ENCODE peak calls at places on chromosomes 4 and X, in nine cellular contexts. One of them, this sample, is unnamed.

GRCh38 chrX:68286076-68286475 is 147.2 kb downstream of the OPHN1 start:
- DNase-seq in fibroblast of lung: no peak
- DNase-seq in GM23248: no peak
- DNase-seq in small intestine: no peak
- DNase-seq in pancreas: no peak
- DNase-seq in OCI-LY7: no peak
- DNase-seq in tibial nerve: no peak
- DNase-seq in stomach: no peak
- DNase-seq in CD4-positive, alpha-beta memory T cell: no peak
- DNase-seq in this sample: no peak

GRCh38 chr4:40550900-40551546 is 78.6 kb downstream of the RBM47 start:
- DNase-seq in pancreas: peak; percentile 44
- DNase-seq in fibroblast of lung: peak; percentile 59
- DNase-seq in GM23248: peak; percentile 59
- DNase-seq in stomach: peak; percentile 49
- DNase-seq in tibial nerve: no peak
- DNase-seq in CD4-positive, alpha-beta memory T cell: peak; percentile 57
- DNase-seq in OCI-LY7: peak; percentile 85
- DNase-seq in small intestine: peak; percentile 74
- DNase-seq in this sample: no peak

GRCh38 chr4:173489514-173489913 is 40.5 kb downstream of the HAND2 start:
- DNase-seq in small intestine: no peak
- DNase-seq in fibroblast of lung: peak; percentile 92
- DNase-seq in tibial nerve: no peak
- DNase-seq in OCI-LY7: no peak
- DNase-seq in GM23248: peak; percentile 59
- DNase-seq in pancreas: no peak
- DNase-seq in stomach: no peak
- DNase-seq in CD4-positive, alpha-beta memory T cell: no peak
- DNase-seq in this sample: no peak

GRCh38 chr4:26248647-26249046 is 72.2 kb upstream of the RBPJ start:
- DNase-seq in small intestine: peak; percentile 12
- DNase-seq in pancreas: no peak
- DNase-seq in GM23248: no peak
- DNase-seq in CD4-positive, alpha-beta memory T cell: no peak
- DNase-seq in stomach: no peak
- DNase-seq in fibroblast of lung: peak; percentile 93
- DNase-seq in tibial nerve: no peak
- DNase-seq in OCI-LY7: no peak
- DNase-seq in this sample: peak; percentile 97

GRCh38 chrX:118780509-118780908 is 43.1 kb upstream of the ZCCHC12 start:
- DNase-seq in fibroblast of lung: peak; percentile 23
- DNase-seq in CD4-positive, alpha-beta memory T cell: no peak
- DNase-seq in small intestine: no peak
- DNase-seq in stomach: no peak
- DNase-seq in pancreas: no peak
- DNase-seq in GM23248: peak; percentile 28
- DNase-seq in OCI-LY7: no peak
- DNase-seq in tibial nerve: no peak
- DNase-seq in this sample: no peak

GRCh38 chr4:186651624-186652023 is 72.0 kb downstream of the FAT1 start:
- DNase-seq in small intestine: no peak
- DNase-seq in GM23248: no peak
- DNase-seq in pancreas: peak; percentile 88
- DNase-seq in OCI-LY7: no peak
- DNase-seq in fibroblast of lung: peak; percentile 52
- DNase-seq in tibial nerve: peak; percentile 40
- DNase-seq in CD4-positive, alpha-beta memory T cell: no peak
- DNase-seq in stomach: peak; percentile 82
- DNase-seq in this sample: peak; percentile 87

GRCh38 chrX:29652484-29652883 is 562.9 kb upstream of the MAGEB2 start:
- DNase-seq in fibroblast of lung: peak; percentile 55
- DNase-seq in stomach: no peak
- DNase-seq in pancreas: no peak
- DNase-seq in small intestine: no peak
- DNase-seq in OCI-LY7: no peak
- DNase-seq in tibial nerve: no peak
- DNase-seq in GM23248: peak; percentile 52
- DNase-seq in CD4-positive, alpha-beta memory T cell: no peak
- DNase-seq in this sample: no peak

GRCh38 chr4:183554878-183555585 is 50.2 kb downstream of the ING2 start:
- DNase-seq in pancreas: no peak
- DNase-seq in fibroblast of lung: no peak
- DNase-seq in CD4-positive, alpha-beta memory T cell: no peak
- DNase-seq in small intestine: no peak
- DNase-seq in OCI-LY7: no peak
- DNase-seq in stomach: no peak
- DNase-seq in GM23248: no peak
- DNase-seq in tibial nerve: no peak
- DNase-seq in this sample: no peak

GRCh38 chrX:45771114-45771513 is 570.4 kb upstream of the DIPK2B start:
- DNase-seq in small intestine: peak; percentile 79
- DNase-seq in tibial nerve: no peak
- DNase-seq in GM23248: peak; percentile 91
- DNase-seq in stomach: peak; percentile 39
- DNase-seq in fibroblast of lung: peak; percentile 94
- DNase-seq in pancreas: no peak
- DNase-seq in OCI-LY7: no peak
- DNase-seq in CD4-positive, alpha-beta memory T cell: no peak
- DNase-seq in this sample: peak; percentile 15

GRCh38 chr4:3441501-3442459 is at the start of gene HGFAC:
- DNase-seq in pancreas: no peak
- DNase-seq in fibroblast of lung: no peak
- DNase-seq in OCI-LY7: no peak
- DNase-seq in tibial nerve: no peak
- DNase-seq in stomach: no peak
- DNase-seq in small intestine: no peak
- DNase-seq in GM23248: peak; percentile 27
- DNase-seq in CD4-positive, alpha-beta memory T cell: no peak
- DNase-seq in this sample: no peak

GRCh38 chr4:74549936-74550335 is 105.0 kb downstream of the AREG start:
- DNase-seq in stomach: no peak
- DNase-seq in OCI-LY7: no peak
- DNase-seq in fibroblast of lung: peak; percentile 56
- DNase-seq in pancreas: no peak
- DNase-seq in CD4-positive, alpha-beta memory T cell: no peak
- DNase-seq in tibial nerve: no peak
- DNase-seq in small intestine: no peak
- DNase-seq in GM23248: peak; percentile 68
- DNase-seq in this sample: no peak

GRCh38 chr4:152516156-152516555 is 19.7 kb downstream of the FBXW7 start:
- DNase-seq in GM23248: peak; percentile 33
- DNase-seq in CD4-positive, alpha-beta memory T cell: no peak
- DNase-seq in OCI-LY7: no peak
- DNase-seq in stomach: no peak
- DNase-seq in fibroblast of lung: no peak
- DNase-seq in small intestine: no peak
- DNase-seq in pancreas: no peak
- DNase-seq in tibial nerve: no peak
- DNase-seq in this sample: no peak

GRCh38 chr4:174217273-174218126 is 66.0 kb downstream of the FBXO8 start:
- DNase-seq in GM23248: peak; percentile 56
- DNase-seq in tibial nerve: no peak
- DNase-seq in pancreas: no peak
- DNase-seq in CD4-positive, alpha-beta memory T cell: no peak
- DNase-seq in OCI-LY7: no peak
- DNase-seq in small intestine: no peak
- DNase-seq in fibroblast of lung: peak; percentile 52
- DNase-seq in stomach: no peak
- DNase-seq in this sample: no peak

GRCh38 chr4:126038492-126039236 is 723.9 kb downstream of the FAT4 start:
- DNase-seq in GM23248: no peak
- DNase-seq in CD4-positive, alpha-beta memory T cell: no peak
- DNase-seq in fibroblast of lung: peak; percentile 29
- DNase-seq in pancreas: no peak
- DNase-seq in tibial nerve: no peak
- DNase-seq in stomach: no peak
- DNase-seq in OCI-LY7: no peak
- DNase-seq in small intestine: no peak
- DNase-seq in this sample: no peak

GRCh38 chr4:66736593-66736992 is 808.7 kb downstream of the CENPC start:
- DNase-seq in fibroblast of lung: no peak
- DNase-seq in CD4-positive, alpha-beta memory T cell: no peak
- DNase-seq in stomach: no peak
- DNase-seq in tibial nerve: no peak
- DNase-seq in OCI-LY7: no peak
- DNase-seq in GM23248: no peak
- DNase-seq in pancreas: no peak
- DNase-seq in small intestine: no peak
- DNase-seq in this sample: peak; percentile 22

GRCh38 chr4:33780952-33781655 is 2463.2 kb downstream of the ARAP2 start:
- DNase-seq in CD4-positive, alpha-beta memory T cell: no peak
- DNase-seq in stomach: no peak
- DNase-seq in small intestine: no peak
- DNase-seq in pancreas: no peak
- DNase-seq in fibroblast of lung: peak; percentile 63
- DNase-seq in OCI-LY7: no peak
- DNase-seq in GM23248: peak; percentile 55
- DNase-seq in tibial nerve: no peak
- DNase-seq in this sample: no peak

DNA sequence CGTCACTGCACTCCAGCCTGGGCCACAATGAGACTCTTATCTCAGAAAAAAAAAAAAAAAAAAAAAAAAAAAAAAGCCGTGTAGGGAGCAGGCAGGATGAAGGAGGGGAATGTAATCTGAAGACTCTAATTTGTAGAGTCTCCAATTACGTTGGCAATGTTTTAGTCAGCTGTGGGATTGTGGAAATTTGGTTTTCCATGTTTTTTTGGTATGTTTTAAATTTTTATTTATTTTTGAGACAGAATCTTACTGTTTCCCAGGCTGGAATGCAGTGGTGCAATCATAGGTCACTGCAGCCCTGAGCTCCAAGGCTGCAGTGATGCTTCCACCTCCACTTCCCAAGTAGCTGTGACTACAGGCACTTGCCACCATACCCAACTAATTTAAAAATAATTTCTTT is 56.5 kb downstream of the NSD2 start:
- DNase-seq in small intestine: no peak
- DNase-seq in fibroblast of lung: peak; percentile 66
- DNase-seq in GM23248: no peak
- DNase-seq in tibial nerve: no peak
- DNase-seq in stomach: no peak
- DNase-seq in pancreas: no peak
- DNase-seq in OCI-LY7: no peak
- DNase-seq in CD4-positive, alpha-beta memory T cell: no peak
- DNase-seq in this sample: no peak
- H3K36me3 ChIP-seq in small intestine: peaks cover 2% of the 10 kb centered on the region
- H3K36me3 ChIP-seq in fibroblast of lung: peaks cover 5% of the 10 kb centered on the region
- H3K36me3 ChIP-seq in GM23248: peaks cover 5% of the 10 kb centered on the region
- H3K36me3 ChIP-seq in tibial nerve: no peaks in the 10 kb centered on the region
- H3K36me3 ChIP-seq in stomach: peaks cover 55% of the 10 kb centered on the region
- H3K36me3 ChIP-seq in pancreas: no peaks in the 10 kb centered on the region
- H3K36me3 ChIP-seq in OCI-LY7: peaks cover 85% of the 10 kb centered on the region
- H3K36me3 ChIP-seq in CD4-positive, alpha-beta memory T cell: peaks cover 16% of the 10 kb centered on the region
- H3K36me3 ChIP-seq in this sample: peaks cover 58% of the 10 kb centered on the region

DNA sequence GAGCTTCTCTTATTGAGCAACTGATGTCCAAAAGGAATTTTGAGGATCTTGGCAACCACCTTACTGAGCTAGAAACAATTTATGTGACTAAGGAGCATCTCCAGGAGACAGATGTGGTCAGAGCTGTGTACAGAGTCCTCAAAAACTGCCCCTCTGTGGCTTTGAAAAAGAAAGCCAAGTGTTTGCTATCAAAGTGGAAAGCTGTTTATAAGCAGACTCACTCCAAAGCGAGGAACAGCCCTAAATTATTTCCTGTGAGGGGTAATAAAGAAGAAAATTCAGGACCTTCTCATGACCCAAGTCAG is 9.5 kb downstream of the TCEANC start:
- DNase-seq in stomach: no peak
- DNase-seq in small intestine: no peak
- DNase-seq in GM23248: peak; percentile 84
- DNase-seq in CD4-positive, alpha-beta memory T cell: no peak
- DNase-seq in pancreas: no peak
- DNase-seq in OCI-LY7: no peak
- DNase-seq in fibroblast of lung: peak; percentile 56
- DNase-seq in tibial nerve: no peak
- DNase-seq in this sample: no peak
- H3K27ac ChIP-seq in stomach: no peak overlapping the region
- H3K27ac ChIP-seq in small intestine: peak overlapping the region; percentile 76
- H3K27ac ChIP-seq in GM23248: peak overlapping the region; percentile 89
- H3K27ac ChIP-seq in CD4-positive, alpha-beta memory T cell: peak overlapping the region; percentile 47
- H3K27ac ChIP-seq in pancreas: no peak overlapping the region
- H3K27ac ChIP-seq in OCI-LY7: no peak overlapping the region
- H3K27ac ChIP-seq in fibroblast of lung: no peak overlapping the region
- H3K27ac ChIP-seq in tibial nerve: peak overlapping the region; percentile 61
- H3K27ac ChIP-seq in this sample: no peak overlapping the region

DNA sequence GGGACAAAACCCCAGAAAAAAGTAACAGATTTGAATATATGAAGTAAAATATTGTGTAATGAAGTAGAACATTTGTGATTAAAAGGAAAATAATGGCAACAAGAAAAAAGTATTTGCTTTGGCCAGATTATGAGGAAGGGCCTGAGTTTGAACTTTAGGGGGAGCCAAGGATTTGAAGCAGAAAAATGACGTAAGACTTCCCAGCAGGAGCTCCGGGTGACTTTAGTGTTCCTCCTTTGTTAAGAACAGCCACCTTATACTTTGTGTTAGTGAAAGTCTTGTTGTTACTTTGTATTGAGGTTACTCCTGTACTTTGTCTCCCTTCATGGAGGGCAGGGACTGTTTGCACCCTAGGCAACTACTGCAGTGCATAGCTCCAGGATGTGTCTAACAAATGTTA is 41.1 kb downstream of the DCUN1D4 start:
- DNase-seq in pancreas: no peak
- DNase-seq in tibial nerve: no peak
- DNase-seq in CD4-positive, alpha-beta memory T cell: no peak
- DNase-seq in OCI-LY7: no peak
- DNase-seq in fibroblast of lung: no peak
- DNase-seq in GM23248: no peak
- DNase-seq in stomach: no peak
- DNase-seq in small intestine: no peak
- DNase-seq in this sample: no peak
- H3K36me3 ChIP-seq in pancreas: no peaks in the 10 kb centered on the region
- H3K36me3 ChIP-seq in tibial nerve: no peaks in the 10 kb centered on the region
- H3K36me3 ChIP-seq in CD4-positive, alpha-beta memory T cell: no peaks in the 10 kb centered on the region
- H3K36me3 ChIP-seq in OCI-LY7: peaks cover 7% of the 10 kb centered on the region
- H3K36me3 ChIP-seq in fibroblast of lung: peaks cover under 1% of the 10 kb centered on the region
- H3K36me3 ChIP-seq in GM23248: peaks cover 52% of the 10 kb centered on the region
- H3K36me3 ChIP-seq in stomach: peaks cover 90% of the 10 kb centered on the region
- H3K36me3 ChIP-seq in small intestine: peaks cover 4% of the 10 kb centered on the region
- H3K36me3 ChIP-seq in this sample: peaks cover 36% of the 10 kb centered on the region

GRCh38 chrX:109049416-109049815 is 313.1 kb upstream of the IRS4 start:
- DNase-seq in OCI-LY7: no peak
- DNase-seq in stomach: no peak
- DNase-seq in CD4-positive, alpha-beta memory T cell: no peak
- DNase-seq in pancreas: no peak
- DNase-seq in small intestine: no peak
- DNase-seq in tibial nerve: no peak
- DNase-seq in GM23248: no peak
- DNase-seq in fibroblast of lung: no peak
- DNase-seq in this sample: no peak

DNA sequence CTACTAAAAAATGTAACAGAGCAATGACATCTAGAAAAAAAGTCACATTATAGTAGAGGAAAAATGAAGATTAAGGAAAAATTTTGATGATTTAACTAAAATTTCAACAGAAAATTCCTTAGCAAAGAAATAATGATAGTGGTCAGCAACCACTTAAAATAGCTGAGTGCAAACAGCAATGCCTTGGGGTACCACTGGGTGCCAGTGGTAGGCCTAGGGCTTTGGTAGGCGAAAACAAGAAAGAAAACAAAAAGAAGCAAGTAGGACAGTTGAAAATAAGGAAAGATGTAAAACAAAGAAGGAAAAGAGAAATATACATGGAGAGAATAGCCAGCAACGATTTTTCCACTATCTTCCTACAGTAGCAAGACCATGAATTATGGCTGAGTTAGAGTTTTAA is 313.5 kb upstream of the IRS4 start:
- DNase-seq in CD4-positive, alpha-beta memory T cell: no peak
- DNase-seq in pancreas: no peak
- DNase-seq in small intestine: no peak
- DNase-seq in GM23248: no peak
- DNase-seq in tibial nerve: no peak
- DNase-seq in OCI-LY7: no peak
- DNase-seq in stomach: no peak
- DNase-seq in fibroblast of lung: no peak
- DNase-seq in this sample: no peak
- H3K27ac ChIP-seq in CD4-positive, alpha-beta memory T cell: no peak overlapping the region
- H3K27ac ChIP-seq in pancreas: no peak overlapping the region
- H3K27ac ChIP-seq in small intestine: no peak overlapping the region
- H3K27ac ChIP-seq in GM23248: no peak overlapping the region
- H3K27ac ChIP-seq in tibial nerve: no peak overlapping the region
- H3K27ac ChIP-seq in OCI-LY7: no peak overlapping the region
- H3K27ac ChIP-seq in stomach: no peak overlapping the region
- H3K27ac ChIP-seq in fibroblast of lung: no peak overlapping the region
- H3K27ac ChIP-seq in this sample: no peak overlapping the region

This sample was measured in SJCRH30.